ENCODE peak calls at places on chromosomes 2 and 18, in four cellular contexts. One of them, this sample, is unnamed.

GRCh38 chr2:239463541-239464165 is 62.8 kb upstream of the HDAC4 start:
- DNase-seq in GM23338: no peak
- DNase-seq in fibroblast of lung: no peak
- DNase-seq in transverse colon: peak; percentile 5
- DNase-seq in this sample: no peak

GRCh38 chr2:45382744-45383143 is 228.3 kb downstream of the SRBD1 start:
- DNase-seq in GM23338: no peak
- DNase-seq in fibroblast of lung: peak; percentile 57
- DNase-seq in transverse colon: no peak
- DNase-seq in this sample: no peak

GRCh38 chr18:47552783-47553182 is 301.3 kb upstream of the SKOR2 start:
- DNase-seq in GM23338: no peak
- DNase-seq in fibroblast of lung: no peak
- DNase-seq in transverse colon: no peak
- DNase-seq in this sample: no peak

GRCh38 chr2:67329951-67330350 is 67.2 kb upstream of the ETAA1 start:
- DNase-seq in GM23338: peak; percentile 57
- DNase-seq in fibroblast of lung: no peak
- DNase-seq in transverse colon: no peak
- DNase-seq in this sample: no peak

GRCh38 chr2:106176446-106177110 is 17.5 kb downstream of the UXS1 start:
- DNase-seq in GM23338: no peak
- DNase-seq in fibroblast of lung: no peak
- DNase-seq in transverse colon: no peak
- DNase-seq in this sample: no peak

GRCh38 chr2:241678784-241679540 is 7.7 kb downstream of the DTYMK start:
- DNase-seq in GM23338: no peak
- DNase-seq in fibroblast of lung: no peak
- DNase-seq in transverse colon: no peak
- DNase-seq in this sample: no peak

GRCh38 chr2:85390941-85391669 is 19.1 kb downstream of the CAPG start:
- DNase-seq in GM23338: peak; percentile 85
- DNase-seq in fibroblast of lung: peak; percentile 30
- DNase-seq in transverse colon: peak; percentile 78
- DNase-seq in this sample: peak; percentile 48

GRCh38 chr2:62156861-62157496 is 38.9 kb upstream of the B3GNT2 start:
- DNase-seq in GM23338: peak; percentile 38
- DNase-seq in fibroblast of lung: no peak
- DNase-seq in transverse colon: no peak
- DNase-seq in this sample: no peak

GRCh38 chr18:48826271-48826670 is 124.5 kb downstream of the SMAD7 start:
- DNase-seq in GM23338: no peak
- DNase-seq in fibroblast of lung: no peak
- DNase-seq in transverse colon: no peak
- DNase-seq in this sample: no peak

GRCh38 chr2:155190342-155190741 is 491.8 kb downstream of the KCNJ3 start:
- DNase-seq in GM23338: no peak
- DNase-seq in fibroblast of lung: no peak
- DNase-seq in transverse colon: no peak
- DNase-seq in this sample: no peak

GRCh38 chr2:222655406-222655747 is 515 bp downstream of the FARSB start:
- DNase-seq in GM23338: peak; percentile 5
- DNase-seq in fibroblast of lung: peak; percentile 19
- DNase-seq in transverse colon: peak; percentile 46
- DNase-seq in this sample: peak; percentile 45

GRCh38 chr2:119523959-119524694 is at the start of gene SCTR:
- DNase-seq in GM23338: peak; percentile 69
- DNase-seq in fibroblast of lung: no peak
- DNase-seq in transverse colon: no peak
- DNase-seq in this sample: no peak

GRCh38 chr2:177717831-177718618 is 325.5 kb downstream of the AGPS start:
- DNase-seq in GM23338: peak; percentile 37
- DNase-seq in fibroblast of lung: no peak
- DNase-seq in transverse colon: no peak
- DNase-seq in this sample: no peak
- TF ChIP-seq CTCF in GM23338: peak; percentile 54
- TF ChIP-seq CTCF in fibroblast of lung: no peak
- TF ChIP-seq CTCF in transverse colon: no peak
- TF ChIP-seq CTCF in this sample: peak; percentile 4

GRCh38 chr2:96261328-96262003 is 4.3 kb downstream of the TMEM127 start:
- DNase-seq in GM23338: no peak
- DNase-seq in fibroblast of lung: no peak
- DNase-seq in transverse colon: no peak
- DNase-seq in this sample: no peak
- H3K4me1 ChIP-seq in GM23338: peaks cover 10% of the 10 kb centered on the region
- H3K4me1 ChIP-seq in fibroblast of lung: peaks cover 32% of the 10 kb centered on the region
- H3K4me1 ChIP-seq in transverse colon: peaks cover 54% of the 10 kb centered on the region
- H3K4me1 ChIP-seq in this sample: peaks cover 37% of the 10 kb centered on the region

DNA sequence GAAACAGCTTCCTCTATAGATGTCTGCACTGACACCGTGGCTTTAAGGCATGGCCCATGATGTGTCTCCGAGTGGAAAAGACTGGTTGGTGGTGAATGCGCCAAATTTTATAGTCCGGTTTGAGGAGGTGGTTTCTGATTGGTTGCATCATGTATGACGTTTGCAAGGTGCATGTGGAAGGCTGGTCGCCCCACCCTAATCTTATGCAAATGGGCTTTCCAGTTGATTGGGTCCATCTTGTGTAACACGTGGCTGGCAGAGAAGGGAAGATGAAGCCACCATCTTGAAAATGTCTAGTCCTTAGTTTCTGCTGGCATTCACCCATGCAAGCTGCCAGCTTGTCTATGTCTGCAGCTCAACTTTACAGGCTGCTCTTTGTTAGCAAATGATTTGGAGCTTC is 132.2 kb downstream of the PIK3C3 start:
- DNase-seq in GM23338: no peak
- DNase-seq in fibroblast of lung: no peak
- DNase-seq in transverse colon: no peak
- DNase-seq in this sample: no peak
- H3K4me3 ChIP-seq in GM23338: no peak overlapping the region
- H3K4me3 ChIP-seq in fibroblast of lung: no peak overlapping the region
- H3K4me3 ChIP-seq in transverse colon: no peak overlapping the region
- H3K4me3 ChIP-seq in this sample: no peak overlapping the region

GRCh38 chr18:73983496-73983895 is 164.1 kb downstream of the FBXO15 start:
- DNase-seq in GM23338: no peak
- DNase-seq in fibroblast of lung: no peak
- DNase-seq in transverse colon: no peak
- DNase-seq in this sample: no peak

GRCh38 chr18:73983970-73984369 is 163.7 kb downstream of the FBXO15 start:
- DNase-seq in GM23338: no peak
- DNase-seq in fibroblast of lung: no peak
- DNase-seq in transverse colon: no peak
- DNase-seq in this sample: no peak

GRCh38 chr18:73979742-73980141 is 167.9 kb downstream of the FBXO15 start:
- DNase-seq in GM23338: no peak
- DNase-seq in fibroblast of lung: peak; percentile 4
- DNase-seq in transverse colon: no peak
- DNase-seq in this sample: no peak

GRCh38 chr18:73975266-73975665 is 172.4 kb downstream of the FBXO15 start:
- DNase-seq in GM23338: no peak
- DNase-seq in fibroblast of lung: peak; percentile 10
- DNase-seq in transverse colon: no peak
- DNase-seq in this sample: no peak

GRCh38 chr18:73980289-73980979 is 167.2 kb downstream of the FBXO15 start:
- DNase-seq in GM23338: peak; percentile 66
- DNase-seq in fibroblast of lung: no peak
- DNase-seq in transverse colon: no peak
- DNase-seq in this sample: peak; percentile 29
- TF ChIP-seq CTCF in GM23338: peak; percentile 76
- TF ChIP-seq CTCF in fibroblast of lung: peak; percentile 20
- TF ChIP-seq CTCF in transverse colon: peak; percentile 10
- TF ChIP-seq CTCF in this sample: peak; percentile 41

DNA sequence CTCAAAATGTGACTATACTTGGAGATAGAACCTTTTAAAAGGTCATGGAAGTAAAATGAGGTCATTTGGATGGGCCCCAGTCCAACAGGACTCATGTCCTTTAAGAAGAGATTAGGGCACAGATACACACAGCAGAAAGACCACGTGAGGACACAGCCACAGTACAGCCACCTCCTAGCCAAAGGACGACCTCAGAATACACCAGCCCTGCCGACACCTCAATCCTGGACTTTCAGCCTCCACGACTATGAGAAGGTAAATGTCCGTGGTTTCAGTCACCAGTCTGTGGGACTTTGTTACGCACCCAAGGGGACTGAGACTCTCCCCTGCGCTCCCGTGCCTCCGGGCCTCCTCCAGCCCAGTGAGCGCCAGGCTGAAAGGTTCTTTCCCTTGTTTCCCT is 30.2 kb upstream of the HPCAL1 start:
- DNase-seq in GM23338: no peak
- DNase-seq in fibroblast of lung: no peak
- DNase-seq in transverse colon: peak; percentile 2
- DNase-seq in this sample: no peak
- H3K4me1 ChIP-seq in GM23338: no peaks in the 10 kb centered on the region
- H3K4me1 ChIP-seq in fibroblast of lung: no peaks in the 10 kb centered on the region
- H3K4me1 ChIP-seq in transverse colon: peaks cover 15% of the 10 kb centered on the region
- H3K4me1 ChIP-seq in this sample: peaks cover 14% of the 10 kb centered on the region

GRCh38 chr2:75558786-75559428 is 1.8 kb downstream of the EVA1A start:
- DNase-seq in GM23338: no peak
- DNase-seq in fibroblast of lung: peak; percentile 48
- DNase-seq in transverse colon: no peak
- DNase-seq in this sample: no peak
- H3K4me3 ChIP-seq in GM23338: no peak overlapping the region
- H3K4me3 ChIP-seq in fibroblast of lung: peak overlapping the region; percentile 82
- H3K4me3 ChIP-seq in transverse colon: no peak overlapping the region
- H3K4me3 ChIP-seq in this sample: no peak overlapping the region

This sample was measured in Caco-2.